ENCODE peak calls at places on chromosomes 12 and 14, in five cellular contexts. J is fibroblast of lung, P is ovary, K is AG09309, O is cardiac fibroblast. I is an unnamed sample.

GRCh38 chr14:50318031-50318626 is 6.0 kb downstream of the DMAC2L start:
- DNase-seq in J (peak), P (no peak), K (peak), O (peak), I (peak)

GRCh38 chr12:65525501-65526141 is 247.1 kb downstream of the MSRB3 start:
- DNase-seq in J (peak), P (no peak), K (peak), O (peak), I (peak)

GRCh38 chr12:2894961-2895360 is 4.3 kb downstream of the TULP3 start:
- DNase-seq in J (peak), P (no peak), K (no peak), O (no peak), I (peak)

GRCh38 chr14:24254630-24255392 is 8.2 kb downstream of the TGM1 start:
- DNase-seq in J (no peak), P (no peak), K (no peak), O (no peak), I (no peak)

GRCh38 chr12:94200069-94200468 is 51.7 kb downstream of the PLXNC1 start:
- DNase-seq in J (no peak), P (no peak), K (no peak), O (no peak), I (no peak)

GRCh38 chr14:90785474-90785873 is 30.8 kb downstream of the TTC7B start:
- DNase-seq in J (peak), P (peak), K (no peak), O (peak), I (no peak)

GRCh38 chr12:110199360-110200123 is 75.4 kb downstream of the IFT81 start:
- DNase-seq in J (peak), P (no peak), K (no peak), O (peak), I (peak)

GRCh38 chr12:119153477-119154434 is 25.0 kb upstream of the HSPB8 start:
- DNase-seq in J (peak), P (peak), K (no peak), O (no peak), I (peak)

GRCh38 chr12:108063192-108063591 is 65.9 kb upstream of the WSCD2 start:
- DNase-seq in J (no peak), P (no peak), K (no peak), O (no peak), I (peak)

GRCh38 chr12:27844427-27845090 is 64.5 kb upstream of the MANSC4 start:
- DNase-seq in J (peak), P (no peak), K (no peak), O (peak), I (peak)

GRCh38 chr12:30573145-30573544 is 122.5 kb downstream of the IPO8 start:
- DNase-seq in J (no peak), P (no peak), K (no peak), O (peak), I (no peak)

GRCh38 chr12:115922952-115923564 is 354.4 kb downstream of the MED13L start:
- DNase-seq in J (no peak), P (no peak), K (no peak), O (peak), I (peak)

GRCh38 chr12:45309826-45310626 is 94.1 kb downstream of the ANO6 start:
- DNase-seq in J (peak), P (no peak), K (peak), O (peak), I (peak)

GRCh38 chr12:25005376-25005775 is 56.5 kb upstream of the BCAT1 start:
- DNase-seq in J (no peak), P (no peak), K (no peak), O (no peak), I (no peak)

GRCh38 chr14:70934084-70934483 is 26.8 kb downstream of the PCNX1 start:
- DNase-seq in J (no peak), P (no peak), K (peak), O (peak), I (peak)

GRCh38 chr12:52405922-52406385 is at the start of gene KRT82:
- DNase-seq in J (no peak), P (no peak), K (no peak), O (no peak), I (no peak)

GRCh38 chr12:571795-572531 is 91.3 kb downstream of the NINJ2 start:
- DNase-seq in J (no peak), P (no peak), K (no peak), O (peak), I (no peak)

GRCh38 chr14:37592288-37593274 is 2.5 kb downstream of the FOXA1 start:
- DNase-seq in J (no peak), P (no peak), K (no peak), O (no peak), I (no peak)

GRCh38 chr14:37590096-37590809 is 4.8 kb downstream of the FOXA1 start:
- DNase-seq in J (no peak), P (no peak), K (no peak), O (no peak), I (no peak)

GRCh38 chr14:37591941-37592287 is 3.1 kb downstream of the FOXA1 start:
- DNase-seq in J (no peak), P (no peak), K (no peak), O (no peak), I (no peak)

GRCh38 chr14:37590810-37591139 is 4.3 kb downstream of the FOXA1 start:
- DNase-seq in J (no peak), P (no peak), K (no peak), O (no peak), I (no peak)

GRCh38 chr14:37591311-37591940 is 3.6 kb downstream of the FOXA1 start:
- DNase-seq in J (no peak), P (no peak), K (no peak), O (no peak), I (no peak)
- H3K4me3 ChIP-seq in J (no peak), P (peak), K (no peak), O (no peak), I (no peak)

DNA sequence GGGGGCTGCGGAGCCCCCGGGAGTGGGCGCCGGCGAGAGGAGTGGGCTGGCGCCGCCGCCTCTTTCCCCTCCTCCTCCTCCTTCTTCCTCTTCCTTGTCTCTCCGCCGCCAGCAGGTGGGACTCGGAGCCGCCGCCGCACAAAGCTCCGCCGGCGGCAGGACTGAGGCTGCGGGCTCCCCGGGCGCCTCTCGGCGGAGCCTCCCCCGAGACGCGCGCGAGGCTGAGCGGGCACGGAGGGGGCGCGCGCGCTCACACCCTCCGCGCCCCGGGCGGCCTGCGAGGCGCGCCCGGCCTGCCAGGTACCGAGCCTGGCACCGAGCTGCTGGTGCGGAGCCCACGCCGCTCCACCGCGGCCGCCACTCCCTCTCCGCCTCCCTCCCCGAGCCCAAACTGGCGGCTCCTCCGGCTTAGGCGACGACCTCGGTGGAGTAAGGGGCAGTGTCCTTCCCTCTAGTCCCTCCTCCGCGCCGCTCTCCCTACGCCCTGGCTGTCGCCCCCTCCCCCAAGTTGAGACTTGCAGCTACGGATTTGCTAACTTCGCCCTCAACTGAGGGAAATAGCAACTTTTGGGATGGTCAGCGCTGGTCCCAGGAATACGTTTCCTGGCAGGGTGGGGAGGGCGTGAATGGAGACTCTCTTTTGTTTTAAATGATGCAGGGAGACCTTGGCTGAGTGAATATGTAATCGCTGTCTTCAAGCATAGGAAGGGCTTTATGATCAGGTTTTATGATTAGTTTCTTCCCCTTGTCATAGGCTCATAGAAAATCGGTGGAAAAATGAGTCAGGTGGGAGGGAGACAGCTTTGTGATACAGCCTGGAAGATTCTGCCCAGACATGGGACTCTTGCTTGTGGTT is 199.5 kb upstream of the CAND1 start:
- DNase-seq in J (peak), P (no peak), K (no peak), O (no peak), I (no peak)
- TF ChIP-seq CTCF in J (no peak), P (no peak), K (no peak), O (no peak), I (peak)

DNA sequence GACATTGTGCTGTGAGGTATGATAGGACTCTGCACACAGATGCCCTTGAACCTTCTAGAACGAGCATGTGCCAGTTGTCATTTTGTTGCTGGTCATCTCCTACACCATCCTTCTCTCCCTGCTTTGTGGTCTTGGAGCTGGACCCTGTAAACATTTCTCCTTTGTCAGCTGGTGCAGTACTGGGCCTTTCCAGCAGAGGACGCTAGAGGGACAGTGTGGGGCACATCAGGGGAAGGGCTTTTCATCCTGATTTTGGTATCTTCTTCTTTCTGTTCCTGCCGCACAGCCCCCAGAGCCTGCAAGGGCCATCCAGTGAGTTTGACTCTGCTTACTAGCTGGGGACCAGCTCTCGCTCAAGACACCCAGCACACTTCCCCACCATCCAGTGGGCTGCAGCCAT is 484.6 kb downstream of the AACS start:
- DNase-seq in J (no peak), P (no peak), K (no peak), O (no peak), I (no peak)
- H3K4me3 ChIP-seq in J (no peak), P (no peak), K (no peak), O (no peak), I (no peak)

DNA sequence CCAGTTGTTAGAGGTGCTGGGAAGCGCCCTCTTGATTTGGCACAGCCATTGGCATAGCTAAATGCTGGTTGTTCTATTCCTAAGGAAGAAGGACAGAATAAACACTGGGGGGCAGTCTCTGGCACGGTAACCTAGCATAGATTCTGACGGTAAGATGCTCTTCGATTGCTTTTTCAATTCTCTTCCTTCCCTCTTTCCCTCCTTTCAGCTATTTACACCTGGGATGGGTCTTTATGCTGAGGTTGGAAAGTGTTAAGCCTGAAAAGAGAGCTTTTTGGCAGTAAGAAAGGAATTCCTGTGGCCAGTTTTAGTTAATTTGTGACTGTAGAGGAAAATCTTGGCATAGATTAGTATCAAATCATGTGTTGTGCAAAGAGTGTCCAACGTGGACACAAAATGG is 162.8 kb downstream of the SNAPC1 start:
- DNase-seq in J (peak), P (no peak), K (no peak), O (peak), I (no peak)
- TF ChIP-seq CTCF in J (peak), P (no peak), K (peak), O (peak), I (no peak)

GRCh38 chr14:104844306-104845032 is 20.6 kb upstream of the CEP170B start:
- DNase-seq in J (no peak), P (no peak), K (no peak), O (no peak), I (no peak)

GRCh38 chr14:104845033-104845666 is 19.9 kb upstream of the CEP170B start:
- DNase-seq in J (no peak), P (no peak), K (no peak), O (no peak), I (no peak)

GRCh38 chr14:104841730-104842129 is 23.3 kb upstream of the CEP170B start:
- DNase-seq in J (no peak), P (no peak), K (no peak), O (no peak), I (no peak)

GRCh38 chr14:104843006-104843405 is 22.1 kb upstream of the CEP170B start:
- DNase-seq in J (no peak), P (no peak), K (no peak), O (no peak), I (no peak)

DNA sequence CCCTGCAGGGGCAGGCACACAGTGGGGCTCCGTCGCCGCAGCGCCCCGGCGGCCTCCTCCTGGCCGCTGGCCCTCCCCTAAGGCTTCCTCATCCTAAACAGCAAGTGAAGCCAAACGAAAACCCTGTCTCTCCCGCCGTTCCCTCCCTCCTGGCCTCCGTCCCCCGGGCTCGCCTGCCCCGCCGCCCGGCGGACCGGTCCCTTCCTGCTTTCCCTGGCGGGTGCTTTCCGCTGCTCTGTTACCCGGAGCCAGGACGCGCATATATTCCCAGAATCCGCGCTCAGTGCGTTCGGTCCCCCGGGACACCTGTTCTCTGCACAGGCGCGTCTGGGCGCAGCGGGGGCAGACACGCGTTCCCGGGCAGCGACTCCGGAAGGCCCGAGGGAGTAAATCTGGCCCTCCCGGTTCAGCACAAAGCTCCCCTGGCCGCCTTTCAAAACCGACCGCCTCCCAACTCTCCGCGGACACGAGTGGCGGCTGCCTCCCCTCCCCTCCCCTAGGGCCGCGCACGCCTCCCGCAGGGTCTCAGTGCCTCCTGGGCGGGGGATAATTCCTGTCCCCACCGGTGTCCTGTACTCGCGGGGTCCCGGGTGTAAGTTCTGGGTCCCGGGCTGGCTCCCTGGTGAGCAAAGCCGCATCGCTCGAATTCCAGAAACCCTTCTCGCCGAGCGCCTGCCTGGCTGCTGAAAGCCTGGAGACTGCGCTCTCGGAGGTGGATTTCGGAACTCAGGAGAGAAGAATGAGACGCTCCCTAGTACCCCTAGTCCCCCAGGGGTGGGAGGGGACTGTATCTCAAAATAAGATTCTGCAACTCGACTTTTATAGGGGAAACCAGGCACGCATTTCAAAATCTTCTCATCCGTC is 21.4 kb upstream of the CEP170B start:
- DNase-seq in J (no peak), P (no peak), K (no peak), O (no peak), I (no peak)
- H3K4me3 ChIP-seq in J (no peak), P (no peak), K (peak), O (peak), I (peak)

GRCh38 chr12:113829212-113829611 is 136.9 kb downstream of the RBM19 start:
- DNase-seq in J (no peak), P (no peak), K (no peak), O (no peak), I (no peak)

GRCh38 chr12:113825705-113826104 is 140.4 kb downstream of the RBM19 start:
- DNase-seq in J (no peak), P (no peak), K (no peak), O (no peak), I (no peak)

GRCh38 chr12:113823816-113824215 is 142.3 kb downstream of the RBM19 start:
- DNase-seq in J (no peak), P (no peak), K (no peak), O (no peak), I (no peak)

GRCh38 chr12:113822986-113823385 is 143.1 kb downstream of the RBM19 start:
- DNase-seq in J (no peak), P (no peak), K (no peak), O (no peak), I (no peak)

GRCh38 chr12:113826805-113827204 is 139.3 kb downstream of the RBM19 start:
- DNase-seq in J (no peak), P (no peak), K (no peak), O (no peak), I (no peak)
- TF ChIP-seq CTCF in J (no peak), P (no peak), K (no peak), O (no peak), I (no peak)

GRCh38 chr14:59481407-59482119 is 2.6 kb downstream of the L3HYPDH start:
- DNase-seq in J (peak), P (no peak), K (no peak), O (peak), I (peak)

GRCh38 chr14:59483360-59483759 is 848 bp downstream of the L3HYPDH start:
- DNase-seq in J (peak), P (no peak), K (no peak), O (peak), I (peak)

GRCh38 chr14:59483819-59484610 is at the start of the genes JKAMP and L3HYPDH:
- DNase-seq in J (peak), P (peak), K (peak), O (peak), I (peak)

GRCh38 chr14:59482120-59482434 is 2.1 kb downstream of the L3HYPDH start:
- DNase-seq in J (no peak), P (no peak), K (no peak), O (no peak), I (no peak)

DNA sequence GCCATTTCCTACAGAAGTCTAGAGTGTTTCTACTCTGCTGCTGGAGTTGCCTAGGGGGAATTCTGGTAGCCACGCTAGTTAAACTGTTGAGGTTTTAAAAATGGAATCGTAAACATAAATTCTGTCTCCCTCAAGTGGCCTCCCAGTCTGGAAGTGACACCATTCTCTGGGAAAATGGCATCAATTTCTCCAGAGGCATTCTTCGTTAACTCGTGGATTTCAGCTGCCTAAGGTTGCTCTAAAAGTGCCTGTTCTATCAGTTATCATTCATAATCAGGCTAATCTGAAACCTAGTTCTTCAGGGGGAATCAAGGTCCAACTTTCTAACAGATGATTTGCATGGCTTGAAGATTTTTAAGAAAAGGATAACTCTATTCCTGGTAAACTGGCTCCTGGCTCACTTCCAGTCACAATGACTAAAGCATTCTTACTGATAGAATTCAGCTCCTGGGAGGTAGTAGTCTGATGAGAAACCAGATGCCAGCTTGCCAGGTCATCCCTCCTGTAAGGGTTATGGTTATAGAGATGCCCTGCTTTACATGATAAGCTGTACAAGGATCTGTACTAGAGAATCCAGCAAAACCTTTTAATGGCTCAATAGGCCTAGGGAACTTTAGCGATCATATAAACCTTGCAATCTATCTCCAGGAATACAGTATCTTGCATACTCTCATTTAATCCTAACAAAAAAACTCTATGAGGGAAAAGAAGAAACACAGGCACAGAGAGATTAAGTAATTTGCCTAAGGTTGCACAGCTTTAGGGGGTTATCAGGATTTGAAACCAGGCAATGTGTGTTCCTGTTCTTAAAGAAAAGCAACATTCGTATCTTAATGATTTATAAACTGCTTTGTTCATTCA is 1.5 kb downstream of the L3HYPDH start:
- DNase-seq in J (peak), P (peak), K (peak), O (peak), I (peak)
- H3K4me3 ChIP-seq in J (peak), P (peak), K (peak), O (peak), I (peak)

I was measured in fibroblast of the aortic adventitia.